ENCODE peak calls at places on chromosomes 4 and X, in four cellular contexts. B, H, Y and N are unnamed samples.

GRCh38 chrX:21744721-21745120 is 13.2 kb downstream of the SMPX start:
- DNase-seq in B (no peak), H (no peak), Y (no peak), N (no peak)

GRCh38 chr4:37837446-37837845 is 11.0 kb downstream of the PGM2 start:
- DNase-seq in B (peak), H (no peak), Y (peak), N (no peak)

GRCh38 chr4:14640476-14640875 is 361.8 kb upstream of the CPEB2 start:
- DNase-seq in B (no peak), H (no peak), Y (no peak), N (no peak)

GRCh38 chr4:89152972-89153371 is 41.6 kb downstream of the TIGD2 start:
- DNase-seq in B (no peak), H (no peak), Y (no peak), N (no peak)

GRCh38 chrX:47583240-47583861 is 1.1 kb downstream of the TIMP1 start:
- DNase-seq in B (no peak), H (no peak), Y (no peak), N (no peak)

GRCh38 chr4:57190651-57191481 is 80.7 kb upstream of the IGFBP7 start:
- DNase-seq in B (peak), H (peak), Y (peak), N (no peak)

GRCh38 chrX:56785442-56785841 is 56.4 kb downstream of the NBDY start:
- DNase-seq in B (no peak), H (no peak), Y (no peak), N (no peak)

GRCh38 chr4:183388777-183389176 is 55.7 kb upstream of the CDKN2AIP start:
- DNase-seq in B (no peak), H (no peak), Y (no peak), N (no peak)

GRCh38 chr4:75547647-75548387 is 8.0 kb upstream of the ODAPH start:
- DNase-seq in B (peak), H (no peak), Y (no peak), N (no peak)

GRCh38 chr4:120163895-120164294 is 97.2 kb upstream of the MAD2L1 start:
- DNase-seq in B (no peak), H (no peak), Y (no peak), N (no peak)

GRCh38 chrX:24890677-24891076 is 125.1 kb downstream of the ARX start:
- DNase-seq in B (no peak), H (no peak), Y (no peak), N (no peak)

GRCh38 chr4:67550491-67551256 is 5.4 kb upstream of the CENPC start:
- DNase-seq in B (no peak), H (no peak), Y (no peak), N (no peak)

GRCh38 chrX:110081740-110082139 is 78.8 kb downstream of the TMEM164 start:
- DNase-seq in B (peak), H (no peak), Y (peak), N (no peak)

GRCh38 chrX:140766024-140766611 is 56.6 kb downstream of the LINC00632 start:
- DNase-seq in B (peak), H (peak), Y (peak), N (no peak)

GRCh38 chr4:86970447-86971354 is 35.9 kb downstream of the AFF1 start:
- DNase-seq in B (no peak), H (no peak), Y (peak), N (no peak)

GRCh38 chrX:24117288-24117687 is 32.2 kb upstream of the ZFX start:
- DNase-seq in B (peak), H (no peak), Y (peak), N (no peak)

GRCh38 chrX:42771836-42772335 is 6.1 kb downstream of the PPP1R2C start:
- DNase-seq in B (no peak), H (no peak), Y (no peak), N (no peak)

GRCh38 chr4:168440442-168441264 is 39.6 kb downstream of the DDX60L start:
- DNase-seq in B (peak), H (no peak), Y (peak), N (peak)

GRCh38 chr4:128675083-128675482 is 134.4 kb upstream of the JADE1 start:
- DNase-seq in B (no peak), H (no peak), Y (no peak), N (peak)

GRCh38 chr4:85823295-85823694 is 348.3 kb downstream of the ARHGAP24 start:
- DNase-seq in B (peak), H (no peak), Y (peak), N (no peak)

GRCh38 chr4:98648602-98649001 is 9.8 kb downstream of the TSPAN5 start:
- DNase-seq in B (no peak), H (no peak), Y (peak), N (no peak)

GRCh38 chrX:133561251-133561650 is 146.0 kb upstream of the GPC4 start:
- DNase-seq in B (no peak), H (no peak), Y (no peak), N (no peak)

GRCh38 chr4:154332681-154333421 is 158.7 kb downstream of the DCHS2 start:
- DNase-seq in B (peak), H (no peak), Y (no peak), N (peak)

GRCh38 chr4:122012735-122013134 is 60.9 kb upstream of the TRPC3 start:
- DNase-seq in B (peak), H (no peak), Y (no peak), N (no peak)

DNA sequence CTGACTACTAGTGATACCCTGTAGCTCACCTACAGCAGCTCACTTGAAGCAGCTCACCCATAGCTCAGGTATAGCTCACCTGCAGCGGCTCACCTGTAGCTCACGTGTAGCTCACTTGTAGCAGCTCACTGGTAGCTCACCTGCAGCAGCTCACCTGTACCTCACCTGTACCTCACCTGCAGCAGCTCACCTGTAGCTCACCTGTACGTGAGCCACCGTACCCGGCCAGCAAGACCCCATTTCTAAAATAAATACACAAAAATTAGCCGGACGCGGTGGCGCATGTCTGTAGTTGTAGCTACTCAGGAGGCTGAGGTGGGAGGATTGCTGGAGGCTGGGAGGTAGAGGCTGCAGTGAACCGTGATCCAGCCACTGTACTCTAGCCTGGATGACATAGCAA is 30.6 kb downstream of the SHOX start:
- DNase-seq in B (no peak), H (no peak), Y (no peak), N (no peak)
- H2AFZ ChIP-seq in B (no peak), H (no peak), Y (no peak), N (no peak)

DNA sequence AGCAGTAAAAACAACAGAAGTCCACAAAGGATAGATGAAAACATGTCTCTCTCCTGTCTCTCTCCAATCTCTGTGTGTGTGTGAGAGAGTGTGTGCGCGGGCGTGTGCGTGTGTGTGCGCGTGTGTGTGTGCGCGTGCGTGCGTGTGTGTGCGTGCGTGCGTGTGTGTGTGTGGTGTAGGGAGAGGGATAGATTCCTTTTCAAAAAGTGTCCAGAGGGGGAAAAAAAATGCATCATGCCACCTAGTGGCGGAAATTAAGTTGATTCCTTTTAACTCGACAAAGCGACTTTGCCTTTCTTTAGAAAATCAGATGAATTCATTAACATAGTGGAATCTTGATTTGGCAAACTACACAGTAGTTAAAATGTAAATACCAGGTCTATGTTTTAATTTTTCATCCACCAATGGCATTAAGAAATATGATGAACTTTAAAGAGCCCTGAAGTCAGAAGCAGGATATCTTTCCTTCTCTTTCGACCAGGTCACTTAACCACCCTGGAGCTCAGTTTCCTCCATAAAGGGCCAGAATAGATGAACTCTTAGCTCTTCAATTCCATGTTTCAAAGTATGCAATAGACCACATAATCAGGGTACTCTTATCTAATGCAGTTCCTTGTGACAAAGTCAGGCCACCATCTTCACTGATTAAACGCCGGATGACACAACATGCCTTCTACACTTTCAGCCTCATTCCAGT is 162.9 kb downstream of the FBXO8 start:
- DNase-seq in B (peak), H (peak), Y (peak), N (no peak)
- TF ChIP-seq FOS in B (no peak), H (no peak), Y (no peak), N (no peak)

GRCh38 chr4:187064033-187064432 is 340.4 kb upstream of the FAT1 start:
- DNase-seq in B (no peak), H (no peak), Y (no peak), N (no peak)

GRCh38 chr4:187069398-187069797 is 345.7 kb upstream of the FAT1 start:
- DNase-seq in B (no peak), H (no peak), Y (no peak), N (no peak)

GRCh38 chr4:187063251-187063650 is 339.6 kb upstream of the FAT1 start:
- DNase-seq in B (no peak), H (no peak), Y (no peak), N (no peak)

GRCh38 chr4:187065396-187065795 is 341.7 kb upstream of the FAT1 start:
- DNase-seq in B (no peak), H (no peak), Y (no peak), N (no peak)

GRCh38 chr4:187065836-187066235 is 342.2 kb upstream of the FAT1 start:
- DNase-seq in B (no peak), H (no peak), Y (no peak), N (no peak)
- H2AFZ ChIP-seq in B (peak), H (no peak), Y (no peak), N (no peak)

GRCh38 chr4:138235419-138235952 is 6.7 kb downstream of the SLC7A11 start:
- DNase-seq in B (peak), H (peak), Y (peak), N (no peak)
- TF ChIP-seq FOS in B (peak), H (no peak), Y (peak), N (no peak)